ENCODE peak calls at places on chromosomes 4 and X, in eight cellular contexts. V, K, D, Y, T, N, P and U are unnamed samples. For H3K9me3, the result is how much of the 10 kb centered on the place peaks cover.

GRCh38 chr4:41678086-41678485 is 70.4 kb downstream of the PHOX2B start:
- DNase-seq in V (no peak), T (no peak), P (peak), K (no peak), Y (no peak), N (no peak), D (no peak), U (no peak)

GRCh38 chrX:86002076-86002896 is 45.1 kb downstream of the CHM start:
- DNase-seq in D (no peak), V (no peak), N (peak), Y (no peak), K (peak), T (no peak), P (peak), U (peak)

GRCh38 chr4:84966382-84967291 is at the start of gene WDFY3:
- DNase-seq in D (no peak), P (peak), N (peak), Y (peak), K (peak), T (no peak), V (peak), U (peak)

GRCh38 chr4:146525754-146526153 is 4.0 kb upstream of the SLC10A7 start:
- DNase-seq in D (no peak), N (no peak), T (no peak), K (no peak), P (no peak), Y (no peak), V (no peak), U (no peak)

GRCh38 chr4:182741054-182741453 is 176.1 kb downstream of the DCTD start:
- DNase-seq in V (no peak), K (no peak), P (no peak), T (no peak), N (no peak), D (no peak), Y (no peak), U (no peak)

GRCh38 chrX:100931218-100931924 is 2.7 kb upstream of the XKRX start:
- DNase-seq in D (no peak), V (no peak), Y (no peak), P (no peak), K (no peak), T (no peak), N (no peak), U (no peak)

GRCh38 chrX:69616520-69617203 is 749 bp downstream of the EDA start:
- DNase-seq in K (peak), D (no peak), P (no peak), V (peak), Y (no peak), N (peak), T (no peak), U (peak)

GRCh38 chrX:1072637-1073377 is 139.6 kb downstream of the CRLF2 start:
- DNase-seq in Y (peak), V (no peak), K (peak), D (no peak), N (peak), P (no peak), T (no peak), U (no peak)

GRCh38 chr4:124104101-124104500 is 608.4 kb downstream of the ANKRD50 start:
- DNase-seq in N (no peak), Y (no peak), K (no peak), V (no peak), D (no peak), T (peak), P (no peak), U (no peak)

GRCh38 chrX:121405826-121406225 is 358.4 kb downstream of the GLUD2 start:
- DNase-seq in K (no peak), P (no peak), Y (no peak), V (no peak), D (no peak), T (no peak), N (no peak), U (no peak)

GRCh38 chr4:181235361-181235760 is 1007.8 kb upstream of the TENM3 start:
- DNase-seq in T (no peak), D (no peak), N (no peak), Y (no peak), V (no peak), K (no peak), P (no peak), U (no peak)

GRCh38 chr4:177239475-177239874 is 70.2 kb upstream of the NEIL3 start:
- DNase-seq in T (no peak), V (no peak), Y (no peak), P (peak), D (no peak), N (no peak), K (no peak), U (no peak)

GRCh38 chrX:106898462-106898861 is 4.7 kb downstream of the RIPPLY1 start:
- DNase-seq in N (no peak), P (peak), T (no peak), V (no peak), D (no peak), K (peak), Y (no peak), U (peak)

GRCh38 chrX:78574306-78574705 is 84.8 kb downstream of the RTL3 start:
- DNase-seq in P (no peak), V (no peak), D (no peak), T (no peak), K (no peak), Y (no peak), N (no peak), U (no peak)

GRCh38 chr4:8320386-8320750 is 50.8 kb downstream of the HTRA3 start:
- DNase-seq in D (no peak), P (no peak), V (peak), Y (no peak), T (no peak), K (no peak), N (no peak), U (no peak)

GRCh38 chr4:77155631-77156345 is 1.2 kb upstream of the CCNG2 start:
- DNase-seq in N (no peak), K (no peak), D (no peak), P (no peak), Y (no peak), T (no peak), V (no peak), U (peak)

GRCh38 chr4:11367371-11367770 is 61.3 kb downstream of the HS3ST1 start:
- DNase-seq in Y (no peak), D (no peak), P (peak), N (no peak), T (no peak), V (peak), K (peak), U (peak)

GRCh38 chr4:69156913-69157312 is 57.6 kb downstream of the UGT2B11 start:
- DNase-seq in K (no peak), T (no peak), Y (no peak), D (no peak), P (no peak), N (no peak), V (no peak), U (no peak)

GRCh38 chr4:168589154-168589553 is 92.3 kb downstream of the PALLD start:
- DNase-seq in N (no peak), K (no peak), Y (no peak), V (no peak), P (peak), D (no peak), T (peak), U (no peak)

GRCh38 chr4:30537462-30537861 is 182.7 kb upstream of the PCDH7 start:
- DNase-seq in T (no peak), D (no peak), Y (no peak), P (peak), V (no peak), N (no peak), K (no peak), U (no peak)

GRCh38 chr4:30538794-30539193 is 181.4 kb upstream of the PCDH7 start:
- DNase-seq in K (no peak), P (no peak), V (no peak), Y (no peak), D (no peak), N (no peak), T (no peak), U (no peak)

DNA sequence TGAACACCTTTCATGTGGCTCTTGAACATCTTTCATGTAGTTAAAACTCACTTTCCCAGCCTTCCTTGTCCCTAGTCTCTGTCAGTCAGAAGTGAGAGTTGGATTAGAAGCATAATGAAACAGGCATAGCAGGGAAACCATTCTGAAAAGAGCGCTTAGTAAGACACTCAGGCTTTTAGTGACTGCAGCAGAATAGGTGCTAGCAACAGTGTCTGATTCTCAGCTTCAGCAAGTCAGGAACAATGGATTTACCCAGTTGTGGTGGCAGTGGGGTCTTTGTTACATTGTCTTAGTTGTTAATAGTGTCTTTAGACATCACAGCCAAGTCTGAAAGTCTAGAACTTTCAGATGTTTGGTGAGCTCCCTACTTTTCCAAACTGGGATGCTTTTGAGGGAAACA is 177.1 kb upstream of the PCDH7 start:
- DNase-seq in Y (no peak), P (no peak), K (no peak), N (no peak), V (no peak), D (no peak), T (no peak), U (no peak)
- H3K9me3 ChIP-seq in Y (under half), P (under half), K (under half), N (under half), V (under half), D (under half), T (under half), U (under half)

DNA sequence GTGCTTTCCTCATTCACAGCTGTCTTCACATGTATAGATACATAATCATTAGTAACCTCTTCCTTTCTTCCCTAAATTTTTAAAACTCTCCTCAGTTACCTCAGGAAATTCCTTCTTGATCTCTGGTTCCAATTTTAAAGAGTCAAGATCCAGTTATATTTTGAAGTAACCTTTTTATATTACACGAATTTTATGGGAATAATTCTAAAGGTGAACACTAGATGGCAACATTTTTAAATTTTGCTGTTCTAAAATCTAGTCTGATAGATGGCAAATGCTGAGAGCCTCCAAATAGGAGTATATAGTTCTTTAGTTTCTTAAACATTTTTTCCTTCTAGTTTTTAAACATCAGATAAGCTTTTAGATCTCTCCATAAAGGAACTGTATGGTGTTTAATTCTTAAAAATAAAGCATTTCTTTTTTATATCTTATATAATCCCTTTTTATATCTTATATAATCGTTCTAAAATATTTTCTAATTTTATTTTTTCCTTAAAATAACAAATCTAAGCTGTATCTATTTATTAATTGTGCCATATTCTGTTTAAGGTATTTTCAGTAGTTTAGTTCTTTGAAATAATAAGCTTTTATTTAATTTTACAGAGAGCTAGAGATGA is 37.9 kb upstream of the PAPSS1 start:
- DNase-seq in T (no peak), V (no peak), D (no peak), N (no peak), K (peak), Y (no peak), P (peak), U (no peak)
- TF ChIP-seq CTCF in T (peak), V (peak), D (peak), N (no peak), K (peak), Y (peak), P (peak), U (peak)

GRCh38 chrX:30612250-30612655 is 34.7 kb upstream of the TASL start:
- DNase-seq in Y (no peak), N (no peak), V (no peak), P (no peak), K (no peak), T (no peak), D (no peak), U (no peak)

GRCh38 chrX:30613736-30614135 is 36.2 kb upstream of the TASL start:
- DNase-seq in P (no peak), Y (no peak), N (no peak), T (no peak), K (no peak), D (no peak), V (no peak), U (no peak)

GRCh38 chrX:30607155-30607554 is 29.6 kb upstream of the TASL start:
- DNase-seq in N (no peak), T (no peak), D (no peak), V (no peak), P (no peak), Y (no peak), K (no peak), U (no peak)

GRCh38 chrX:30615229-30615628 is 37.7 kb upstream of the TASL start:
- DNase-seq in K (no peak), T (no peak), D (no peak), N (no peak), Y (no peak), P (peak), V (no peak), U (no peak)

DNA sequence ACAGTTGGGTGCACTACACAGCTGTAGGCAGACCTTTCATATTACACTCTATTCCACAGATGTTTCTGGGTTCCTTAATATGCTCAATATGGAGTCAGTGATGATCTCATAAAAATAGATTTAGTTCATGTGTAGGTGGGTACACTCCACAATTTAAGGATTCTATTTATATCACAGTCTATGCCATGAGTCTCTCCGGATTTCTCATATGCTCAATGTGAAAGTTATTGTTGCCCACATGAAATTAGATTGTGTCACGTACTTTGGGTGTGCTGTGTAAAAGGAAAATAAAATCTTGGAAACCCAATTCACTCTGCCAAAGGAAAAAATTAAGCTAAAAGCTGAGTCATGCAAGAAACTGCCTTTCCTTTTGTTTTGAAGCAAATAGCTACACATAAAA is 32.5 kb upstream of the TASL start:
- DNase-seq in Y (no peak), D (no peak), T (no peak), P (no peak), V (no peak), K (no peak), N (no peak), U (no peak)
- H3K9me3 ChIP-seq in Y (under half), D (under half), T (under half), P (under half), V (under half), K (under half), N (under half), U (under half)

GRCh38 chr4:140993969-140994459 is 139.3 kb downstream of the RNF150 start:
- DNase-seq in K (no peak), N (no peak), T (no peak), V (no peak), P (no peak), D (no peak), Y (no peak), U (peak)

GRCh38 chr4:140989944-140990343 is 143.3 kb downstream of the RNF150 start:
- DNase-seq in N (no peak), V (no peak), P (no peak), D (no peak), Y (no peak), K (no peak), T (no peak), U (no peak)

GRCh38 chr4:140996757-140997156 is 136.5 kb downstream of the RNF150 start:
- DNase-seq in K (no peak), T (no peak), V (no peak), Y (no peak), N (no peak), P (peak), D (no peak), U (no peak)

GRCh38 chr4:140995058-140995457 is 138.2 kb downstream of the RNF150 start:
- DNase-seq in K (no peak), P (peak), D (no peak), Y (no peak), T (no peak), N (no peak), V (no peak), U (peak)

DNA sequence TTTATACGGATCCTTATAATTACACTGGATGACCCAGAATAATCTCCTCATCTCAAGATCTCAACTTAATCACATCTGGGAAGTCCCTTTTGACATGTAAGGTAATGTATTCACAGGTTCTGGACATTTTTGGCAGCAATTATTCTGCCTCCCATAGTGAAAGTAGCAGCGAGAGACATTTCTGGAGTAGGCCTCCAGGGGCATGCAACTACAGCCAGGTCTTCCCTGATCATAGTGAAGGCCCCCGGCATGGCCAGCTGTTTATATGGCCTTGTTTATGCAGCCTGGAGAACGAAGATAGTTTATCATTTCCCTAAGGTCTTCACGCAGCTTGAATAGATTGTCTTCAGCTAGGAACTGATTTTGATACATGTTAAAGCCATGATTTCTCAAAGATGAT is 139.9 kb downstream of the RNF150 start:
- DNase-seq in D (no peak), N (no peak), K (no peak), P (no peak), V (no peak), Y (no peak), T (no peak), U (no peak)
- TF ChIP-seq CTCF in D (no peak), N (no peak), K (no peak), P (no peak), V (no peak), Y (no peak), T (no peak), U (no peak)

GRCh38 chrX:154918060-154918483 is 31.9 kb downstream of the F8A1 start:
- DNase-seq in P (peak), V (peak), D (no peak), Y (no peak), T (peak), K (peak), N (no peak), U (peak)
- H3K9me3 ChIP-seq in P (under half), V (under half), D (under half), Y (under half), T (under half), K (under half), N (under half), U (under half)

GRCh38 chrX:68196939-68197791 is 236.1 kb downstream of the OPHN1 start:
- DNase-seq in P (peak), T (peak), D (no peak), N (no peak), K (peak), Y (no peak), V (no peak), U (peak)
- TF ChIP-seq CTCF in P (peak), T (peak), D (peak), N (peak), K (peak), Y (peak), V (peak), U (peak)